ENCODE peak calls at places on chromosomes 7 and 10, in seven cellular contexts. G is OCI-LY7, C is foreskin keratinocyte, H is epithelial cell of esophagus, W is fibroblast of the aortic adventitia, I is HL-60, Q is Calu3. K is an unnamed sample.

GRCh38 chr10:128525936-128526335 is 399.7 kb upstream of the MKI67 start:
- DNase-seq in G (no peak), C (no peak), H (no peak), W (no peak), I (no peak), Q (no peak), K (no peak)

GRCh38 chr7:92751902-92752901 is 84.2 kb downstream of the CDK6 start:
- DNase-seq in G (no peak), C (peak), H (peak), W (peak), I (no peak), Q (no peak), K (peak)

GRCh38 chr10:49613160-49613881 is 516 bp upstream of the CHAT start:
- DNase-seq in G (no peak), C (no peak), H (no peak), W (no peak), I (no peak), Q (no peak), K (no peak)

GRCh38 chr10:5356479-5356763 is 8.3 kb upstream of the UCN3 start:
- DNase-seq in G (no peak), C (no peak), H (no peak), W (no peak), I (no peak), Q (no peak), K (no peak)

GRCh38 chr7:106313966-106314365 is 29.2 kb upstream of the NAMPT start:
- DNase-seq in G (no peak), C (no peak), H (no peak), W (no peak), I (peak), Q (no peak), K (no peak)

GRCh38 chr10:79266543-79267312 is 80.5 kb upstream of the PPIF start:
- DNase-seq in G (peak), C (peak), H (peak), W (peak), I (no peak), Q (no peak), K (peak)

GRCh38 chr7:1501487-1502270 is 2.5 kb downstream of the INTS1 start:
- DNase-seq in G (no peak), C (no peak), H (no peak), W (no peak), I (no peak), Q (no peak), K (no peak)

GRCh38 chr10:13219685-13220670 is 14.2 kb downstream of the UCMA start:
- DNase-seq in G (peak), C (peak), H (peak), W (peak), I (no peak), Q (peak), K (peak)

GRCh38 chr10:89427629-89428028 is 13.3 kb downstream of the IFIT5 start:
- DNase-seq in G (no peak), C (no peak), H (peak), W (peak), I (no peak), Q (no peak), K (peak)

GRCh38 chr10:73847031-73847430 is 27.3 kb downstream of the CAMK2G start:
- DNase-seq in G (no peak), C (no peak), H (no peak), W (no peak), I (no peak), Q (no peak), K (no peak)

GRCh38 chr10:50874723-50875122 is 10.7 kb downstream of the A1CF start:
- DNase-seq in G (no peak), C (peak), H (peak), W (no peak), I (no peak), Q (peak), K (peak)

GRCh38 chr7:47847207-47847606 is 101.1 kb downstream of the PKD1L1 start:
- DNase-seq in G (no peak), C (no peak), H (no peak), W (no peak), I (no peak), Q (no peak), K (no peak)

GRCh38 chr10:124739996-124740373 is 4.2 kb downstream of the FAM53B start:
- DNase-seq in G (no peak), C (no peak), H (no peak), W (peak), I (no peak), Q (no peak), K (no peak)

GRCh38 chr7:2710901-2711551 is 23.0 kb downstream of the AMZ1 start:
- DNase-seq in G (peak), C (no peak), H (no peak), W (no peak), I (no peak), Q (no peak), K (no peak)

GRCh38 chr7:29955799-29956476 is 33.7 kb downstream of the SCRN1 start:
- DNase-seq in G (peak), C (no peak), H (no peak), W (no peak), I (peak), Q (no peak), K (no peak)

GRCh38 chr10:49526624-49527023 is 12.3 kb downstream of the ERCC6 start:
- DNase-seq in G (no peak), C (no peak), H (no peak), W (peak), I (peak), Q (no peak), K (no peak)

GRCh38 chr7:917255-918117 is 37.0 kb downstream of the ADAP1 start:
- DNase-seq in G (no peak), C (no peak), H (no peak), W (no peak), I (no peak), Q (no peak), K (no peak)

GRCh38 chr10:48490576-48491345 is 114.1 kb downstream of the ARHGAP22 start:
- DNase-seq in G (no peak), C (no peak), H (no peak), W (no peak), I (no peak), Q (no peak), K (no peak)

GRCh38 chr7:7569615-7570014 is 2.9 kb downstream of the MIOS start:
- DNase-seq in G (peak), C (no peak), H (peak), W (no peak), I (no peak), Q (no peak), K (no peak)

GRCh38 chr7:7895004-7895650 is 73.5 kb upstream of the GLCCI1 start:
- DNase-seq in G (no peak), C (no peak), H (no peak), W (no peak), I (no peak), Q (no peak), K (no peak)

GRCh38 chr7:3246133-3246532 is 54.9 kb upstream of the SDK1 start:
- DNase-seq in G (no peak), C (no peak), H (no peak), W (no peak), I (no peak), Q (no peak), K (no peak)

GRCh38 chr10:34407227-34407626 is 407.9 kb downstream of the PARD3 start:
- DNase-seq in G (no peak), C (no peak), H (peak), W (peak), I (peak), Q (peak), K (peak)

GRCh38 chr7:27739301-27739913 is 555 bp upstream of the TAX1BP1 start:
- DNase-seq in G (peak), C (no peak), H (no peak), W (peak), I (no peak), Q (no peak), K (no peak)

GRCh38 chr7:92778972-92779371 is 57.4 kb downstream of the CDK6 start:
- DNase-seq in G (peak), C (no peak), H (peak), W (peak), I (peak), Q (no peak), K (peak)

GRCh38 chr10:408223-408622 is 273.0 kb downstream of the ZMYND11 start:
- DNase-seq in G (no peak), C (no peak), H (no peak), W (no peak), I (no peak), Q (no peak), K (no peak)

GRCh38 chr10:127889605-127890195 is 3.0 kb downstream of the CLRN3 start:
- DNase-seq in G (no peak), C (no peak), H (peak), W (peak), I (no peak), Q (peak), K (peak)

GRCh38 chr10:103413540-103413939 is 17.1 kb downstream of the PDCD11 start:
- DNase-seq in G (no peak), C (no peak), H (no peak), W (no peak), I (no peak), Q (no peak), K (no peak)

GRCh38 chr10:105974803-105975456 is 1189.6 kb downstream of the SORCS1 start:
- DNase-seq in G (no peak), C (no peak), H (peak), W (peak), I (no peak), Q (no peak), K (peak)

GRCh38 chr7:28407643-28408042 is 4.7 kb upstream of the CREB5 start:
- DNase-seq in G (no peak), C (peak), H (peak), W (peak), I (no peak), Q (peak), K (peak)

GRCh38 chr10:62993121-62993520 is 140.0 kb upstream of the NRBF2 start:
- DNase-seq in G (no peak), C (no peak), H (no peak), W (no peak), I (no peak), Q (no peak), K (no peak)

GRCh38 chr10:129652021-129652420 is 185.0 kb downstream of the MGMT start:
- DNase-seq in G (no peak), C (no peak), H (no peak), W (no peak), I (no peak), Q (no peak), K (no peak)

GRCh38 chr10:119496282-119496681 is 46.2 kb downstream of the RGS10 start:
- DNase-seq in G (no peak), C (no peak), H (no peak), W (no peak), I (no peak), Q (no peak), K (no peak)

GRCh38 chr10:122143238-122143841 is 127.8 kb upstream of the BTBD16 start:
- DNase-seq in G (no peak), C (no peak), H (peak), W (no peak), I (peak), Q (no peak), K (no peak)

GRCh38 chr10:131743190-131744151 is 157.3 kb upstream of the PPP2R2D start:
- DNase-seq in G (no peak), C (no peak), H (no peak), W (no peak), I (no peak), Q (no peak), K (no peak)

GRCh38 chr10:90181251-90181691 is 479.9 kb downstream of the KIF20B start:
- DNase-seq in G (no peak), C (no peak), H (no peak), W (peak), I (no peak), Q (no peak), K (no peak)

GRCh38 chr7:75650062-75650461 is 88.7 kb downstream of the HIP1 start:
- DNase-seq in G (no peak), C (no peak), H (no peak), W (no peak), I (no peak), Q (no peak), K (no peak)

GRCh38 chr10:118373786-118374185 is 31.7 kb upstream of the FAM204A start:
- DNase-seq in G (no peak), C (peak), H (peak), W (peak), I (no peak), Q (no peak), K (peak)

GRCh38 chr7:44060948-44061644 is 4.3 kb downstream of the PGAM2 start:
- DNase-seq in G (no peak), C (no peak), H (no peak), W (no peak), I (no peak), Q (no peak), K (no peak)

GRCh38 chr7:5690931-5691461 is 90.5 kb downstream of the RNF216 start:
- DNase-seq in G (no peak), C (no peak), H (peak), W (no peak), I (no peak), Q (no peak), K (no peak)

GRCh38 chr7:131026297-131027003 is 292.4 kb upstream of the KLF14 start:
- DNase-seq in G (no peak), C (peak), H (peak), W (peak), I (peak), Q (no peak), K (peak)

GRCh38 chr10:102065561-102066420 is 642 bp downstream of the HPS6 start:
- DNase-seq in G (peak), C (no peak), H (peak), W (no peak), I (no peak), Q (peak), K (peak)

GRCh38 chr10:102064503-102064867 is 664 bp upstream of the HPS6 start:
- DNase-seq in G (no peak), C (no peak), H (no peak), W (no peak), I (no peak), Q (no peak), K (no peak)

GRCh38 chr10:102066421-102067068 is 1.4 kb downstream of the HPS6 start:
- DNase-seq in G (no peak), C (no peak), H (peak), W (no peak), I (no peak), Q (no peak), K (no peak)

GRCh38 chr10:102067091-102067916 is 2.2 kb downstream of the HPS6 start:
- DNase-seq in G (no peak), C (no peak), H (no peak), W (no peak), I (no peak), Q (no peak), K (no peak)

DNA sequence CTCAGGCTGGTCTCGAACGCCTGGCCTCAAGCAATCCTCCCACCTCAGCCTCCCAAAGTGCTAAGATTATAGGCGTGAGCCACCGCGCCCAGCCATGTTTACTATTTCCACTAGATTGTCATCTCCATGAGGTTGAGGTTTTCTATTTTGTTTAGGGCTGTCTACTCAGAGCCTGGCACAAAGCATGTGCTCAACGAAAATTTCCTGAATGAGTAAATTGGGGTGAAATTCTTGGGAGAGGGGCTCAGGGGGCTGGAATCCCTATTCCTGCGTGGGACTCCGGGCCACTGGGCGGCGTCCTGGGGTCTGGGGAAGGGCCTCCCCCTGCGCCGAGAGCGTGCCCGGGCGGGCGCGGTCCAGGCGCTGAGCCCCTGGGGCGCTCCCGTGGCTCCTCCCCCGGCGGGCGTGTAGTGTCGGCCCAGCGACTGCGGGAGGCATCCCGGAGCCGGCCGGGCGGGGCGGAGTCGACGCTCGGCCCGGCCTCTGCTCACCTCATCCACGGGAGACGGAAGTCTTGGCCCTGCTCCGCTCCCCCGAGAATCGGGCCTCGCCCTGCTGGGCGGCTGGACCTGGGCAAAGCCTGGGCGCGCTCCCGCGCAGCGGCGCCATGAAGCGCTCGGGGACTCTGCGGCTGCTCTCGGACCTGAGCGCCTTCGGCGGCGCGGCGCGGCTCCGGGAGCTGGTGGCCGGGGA is at the start of gene HPS6:
- DNase-seq in G (peak), C (peak), H (peak), W (peak), I (peak), Q (peak), K (peak)
- TF ChIP-seq CTCF in G (peak), C (peak), H (no peak), W (no peak), I (no peak), Q (no peak), K (no peak)

GRCh38 chr7:35802649-35803048 is 1.8 kb downstream of the SEPTIN7 start:
- DNase-seq in G (peak), C (no peak), H (no peak), W (no peak), I (no peak), Q (no peak), K (no peak)

GRCh38 chr7:35799846-35800717 is 775 bp upstream of the SEPTIN7 start:
- DNase-seq in G (peak), C (no peak), H (peak), W (no peak), I (peak), Q (peak), K (peak)

GRCh38 chr7:35802102-35802466 is 1.2 kb downstream of the SEPTIN7 start:
- DNase-seq in G (no peak), C (no peak), H (no peak), W (no peak), I (no peak), Q (no peak), K (no peak)

GRCh38 chr7:35800718-35801391 is at the start of gene SEPTIN7:
- DNase-seq in G (peak), C (peak), H (peak), W (peak), I (peak), Q (peak), K (peak)

DNA sequence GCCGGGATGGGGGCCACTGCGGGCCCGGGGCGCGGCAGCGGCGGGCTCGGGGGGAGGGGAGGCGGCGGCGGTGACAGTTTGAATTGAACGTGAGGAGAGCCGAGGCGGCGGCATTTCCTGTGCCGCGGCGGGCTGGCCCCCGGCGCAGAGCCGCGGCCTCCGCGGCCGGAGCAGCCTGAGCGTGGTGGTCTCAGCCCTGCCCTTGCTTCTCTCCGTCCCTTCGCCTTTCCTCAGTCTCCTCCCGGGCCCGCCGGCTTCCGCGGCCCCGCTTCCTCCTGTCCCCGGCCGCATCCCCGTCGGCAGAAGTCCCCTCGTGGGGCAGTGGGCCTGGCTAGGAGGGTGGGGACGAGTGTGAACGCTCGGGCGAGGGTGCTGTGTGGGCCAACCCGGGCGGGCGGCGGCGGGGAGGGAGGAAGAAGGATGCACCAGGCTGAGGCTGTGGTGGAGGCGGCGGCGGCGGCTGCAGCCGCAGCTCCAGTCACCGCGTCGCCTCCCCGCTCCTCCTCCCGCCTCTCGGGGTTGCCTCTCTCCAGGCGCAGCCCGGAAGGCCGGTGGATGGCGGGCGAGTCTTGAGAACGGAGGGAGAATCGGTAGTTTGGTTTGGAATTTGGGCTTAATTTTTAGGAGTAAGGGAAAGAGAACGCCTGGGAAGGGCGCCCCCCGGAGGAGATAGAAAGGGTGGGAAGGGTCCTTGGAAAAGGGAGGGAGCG is 690 bp downstream of the SEPTIN7 start:
- DNase-seq in G (peak), C (peak), H (peak), W (peak), I (peak), Q (peak), K (peak)
- TF ChIP-seq CTCF in G (peak), C (peak), H (peak), W (peak), I (no peak), Q (peak), K (peak)

GRCh38 chr7:129493555-129493954 is 8.8 kb upstream of the SMKR1 start:
- DNase-seq in G (no peak), C (no peak), H (peak), W (peak), I (no peak), Q (no peak), K (peak)
- TF ChIP-seq CTCF in G (peak), C (peak), H (peak), W (peak), I (no peak), Q (no peak), K (no peak)

GRCh38 chr7:101815826-101816488 is 1.5 kb upstream of the CUX1 start:
- DNase-seq in G (peak), C (no peak), H (peak), W (peak), I (peak), Q (peak), K (peak)

GRCh38 chr7:101817930-101818698 is 688 bp downstream of the CUX1 start:
- DNase-seq in G (no peak), C (no peak), H (peak), W (peak), I (no peak), Q (no peak), K (no peak)

GRCh38 chr7:101817031-101817929 is at the start of gene CUX1:
- DNase-seq in G (peak), C (no peak), H (peak), W (no peak), I (no peak), Q (peak), K (peak)

GRCh38 chr7:101814996-101815825 is 2.2 kb upstream of the CUX1 start:
- DNase-seq in G (peak), C (no peak), H (no peak), W (no peak), I (no peak), Q (peak), K (peak)

GRCh38 chr7:101816499-101817030 is 861 bp upstream of the CUX1 start:
- DNase-seq in G (peak), C (no peak), H (peak), W (no peak), I (no peak), Q (peak), K (peak)
- TF ChIP-seq CTCF in G (no peak), C (peak), H (no peak), W (no peak), I (no peak), Q (no peak), K (no peak)

GRCh38 chr7:156768698-156769472 is 124.1 kb downstream of the LMBR1 start:
- DNase-seq in G (no peak), C (peak), H (peak), W (no peak), I (no peak), Q (no peak), K (peak)
- TF ChIP-seq CTCF in G (no peak), C (no peak), H (no peak), W (no peak), I (no peak), Q (no peak), K (no peak)